ENCODE peak calls at places on chromosomes 12 and 14, in eight cellular contexts. L is GM23248; S is activated T-cell treated with anti-CD3 and anti-CD28 coated beads, Interleukin-2, amount 50 U/mL, for 72 hours; I is NCI-H510A treated with DMSO at 0.1 percent for 48 hours; P is choroid plexus epithelial cell; R is bronchial epithelial cell; Q is cardiac fibroblast; X is cardiac muscle cell. H is an unnamed sample.

GRCh38 chr14:74954947-74955228 is 509 bp downstream of the PGF start:
- DNase-seq in L (no peak), S (no peak), I (no peak), P (no peak), R (no peak), Q (no peak), X (no peak), H (no peak)

GRCh38 chr14:94480809-94481208 is 4.8 kb upstream of the SERPINA9 start:
- DNase-seq in L (peak), S (no peak), I (no peak), P (no peak), R (no peak), Q (peak), X (no peak), H (no peak)

GRCh38 chr12:3043406-3043805 is 33.8 kb upstream of the TSPAN9 start:
- DNase-seq in L (no peak), S (no peak), I (no peak), P (no peak), R (no peak), Q (no peak), X (no peak), H (no peak)

GRCh38 chr14:96095581-96096476 is 56.7 kb downstream of the C14orf132 start:
- DNase-seq in L (peak), S (no peak), I (peak), P (peak), R (peak), Q (peak), X (no peak), H (no peak)

GRCh38 chr14:89697281-89698060 is 257.1 kb downstream of the EFCAB11 start:
- DNase-seq in L (no peak), S (peak), I (no peak), P (no peak), R (no peak), Q (no peak), X (no peak), H (no peak)

GRCh38 chr14:68513838-68514610 is 278.8 kb downstream of the ZFP36L1 start:
- DNase-seq in L (no peak), S (no peak), I (no peak), P (no peak), R (peak), Q (no peak), X (no peak), H (no peak)

GRCh38 chr12:1059162-1059561 is 68.1 kb downstream of the ERC1 start:
- DNase-seq in L (no peak), S (no peak), I (no peak), P (peak), R (no peak), Q (peak), X (no peak), H (no peak)

GRCh38 chr14:72613975-72614319 is 280.0 kb downstream of the DPF3 start:
- DNase-seq in L (no peak), S (no peak), I (no peak), P (no peak), R (no peak), Q (no peak), X (no peak), H (no peak)

GRCh38 chr12:29782285-29782820 is 1.4 kb downstream of the TMTC1 start:
- DNase-seq in L (peak), S (no peak), I (peak), P (peak), R (peak), Q (peak), X (peak), H (no peak)

GRCh38 chr14:55698051-55698450 is 118.0 kb downstream of the KTN1 start:
- DNase-seq in L (no peak), S (no peak), I (no peak), P (no peak), R (no peak), Q (no peak), X (no peak), H (no peak)

GRCh38 chr12:12072064-12072760 is 1.5 kb downstream of the BCL2L14 start:
- DNase-seq in L (no peak), S (peak), I (peak), P (no peak), R (no peak), Q (no peak), X (no peak), H (no peak)

GRCh38 chr14:63852271-63852816 is 460 bp upstream of the SYNE2 start:
- DNase-seq in L (peak), S (no peak), I (peak), P (peak), R (no peak), Q (peak), X (no peak), H (no peak)

GRCh38 chr12:2283910-2284309 is 231.1 kb downstream of the CACNA1C start:
- DNase-seq in L (peak), S (no peak), I (no peak), P (peak), R (no peak), Q (no peak), X (peak), H (no peak)

GRCh38 chr12:10941916-10942607 is 3.0 kb upstream of the TAS2R14 start:
- DNase-seq in L (no peak), S (no peak), I (no peak), P (peak), R (peak), Q (no peak), X (no peak), H (no peak)

GRCh38 chr12:112664569-112664968 is 127.0 kb upstream of the RPH3A start:
- DNase-seq in L (peak), S (no peak), I (no peak), P (peak), R (no peak), Q (peak), X (peak), H (peak)

GRCh38 chr12:538731-539539 is 79.2 kb downstream of the B4GALNT3 start:
- DNase-seq in L (peak), S (no peak), I (no peak), P (peak), R (peak), Q (peak), X (no peak), H (no peak)

GRCh38 chr12:116773276-116773731 is 35.2 kb downstream of the RNFT2 start:
- DNase-seq in L (peak), S (no peak), I (no peak), P (peak), R (peak), Q (peak), X (no peak), H (peak)

GRCh38 chr12:87930033-87930432 is 99.2 kb downstream of the C12orf50 start:
- DNase-seq in L (peak), S (no peak), I (no peak), P (peak), R (peak), Q (peak), X (no peak), H (no peak)

GRCh38 chr14:55749201-55749812 is 169.3 kb downstream of the KTN1 start:
- DNase-seq in L (peak), S (no peak), I (no peak), P (peak), R (peak), Q (peak), X (no peak), H (no peak)

GRCh38 chr12:39887824-39888223 is 218.1 kb downstream of the SLC2A13 start:
- DNase-seq in L (no peak), S (no peak), I (no peak), P (no peak), R (no peak), Q (no peak), X (no peak), H (no peak)

GRCh38 chr14:101068958-101069549 is 165.5 kb upstream of the RTL1 start:
- DNase-seq in L (no peak), S (no peak), I (no peak), P (no peak), R (no peak), Q (no peak), X (no peak), H (no peak)

GRCh38 chr14:23525611-23526010 is 26.0 kb downstream of the ZFHX2 start:
- DNase-seq in L (no peak), S (no peak), I (no peak), P (no peak), R (no peak), Q (no peak), X (no peak), H (no peak)